ENCODE peak calls at places on chromosomes 5 and 9, in five cellular contexts. One of them, this sample, is unnamed.

GRCh38 chr9:124784503-124784902 is 7.6 kb downstream of the OLFML2A start:
- DNase-seq in GM12865: no peak
- DNase-seq in tibial artery: no peak
- DNase-seq in dorsolateral prefrontal cortex: no peak
- DNase-seq in fibroblast of lung: peak; percentile 55
- DNase-seq in this sample: peak; percentile 78

GRCh38 chr5:103224118-103224893 is 34.3 kb upstream of the MACIR start:
- DNase-seq in GM12865: peak; percentile 79
- DNase-seq in tibial artery: no peak
- DNase-seq in dorsolateral prefrontal cortex: no peak
- DNase-seq in fibroblast of lung: peak; percentile 78
- DNase-seq in this sample: peak; percentile 80

GRCh38 chr5:15002183-15002582 is 130.6 kb upstream of the ANKH start:
- DNase-seq in GM12865: no peak
- DNase-seq in tibial artery: no peak
- DNase-seq in dorsolateral prefrontal cortex: no peak
- DNase-seq in fibroblast of lung: no peak
- DNase-seq in this sample: no peak

GRCh38 chr5:72501475-72501874 is 5.7 kb downstream of the ZNF366 start:
- DNase-seq in GM12865: no peak
- DNase-seq in tibial artery: no peak
- DNase-seq in dorsolateral prefrontal cortex: no peak
- DNase-seq in fibroblast of lung: no peak
- DNase-seq in this sample: no peak

GRCh38 chr5:4544049-4544675 is 596.0 kb upstream of the ADAMTS16 start:
- DNase-seq in GM12865: no peak
- DNase-seq in tibial artery: no peak
- DNase-seq in dorsolateral prefrontal cortex: no peak
- DNase-seq in fibroblast of lung: no peak
- DNase-seq in this sample: no peak

GRCh38 chr5:134846641-134846960 is 833 bp downstream of the C5orf24 start:
- DNase-seq in GM12865: peak; percentile 51
- DNase-seq in tibial artery: no peak
- DNase-seq in dorsolateral prefrontal cortex: no peak
- DNase-seq in fibroblast of lung: no peak
- DNase-seq in this sample: no peak

GRCh38 chr5:123093279-123094226 is 4.5 kb downstream of the PRDM6 start:
- DNase-seq in GM12865: no peak
- DNase-seq in tibial artery: no peak
- DNase-seq in dorsolateral prefrontal cortex: no peak
- DNase-seq in fibroblast of lung: peak; percentile 81
- DNase-seq in this sample: no peak

GRCh38 chr9:76135902-76136301 is 245.4 kb downstream of the PCSK5 start:
- DNase-seq in GM12865: no peak
- DNase-seq in tibial artery: no peak
- DNase-seq in dorsolateral prefrontal cortex: no peak
- DNase-seq in fibroblast of lung: peak; percentile 47
- DNase-seq in this sample: no peak

GRCh38 chr5:10552183-10553143 is 11.4 kb upstream of the ANKRD33B start:
- DNase-seq in GM12865: peak; percentile 67
- DNase-seq in tibial artery: no peak
- DNase-seq in dorsolateral prefrontal cortex: no peak
- DNase-seq in fibroblast of lung: no peak
- DNase-seq in this sample: no peak

GRCh38 chr9:76897804-76898525 is 7.9 kb downstream of the PRUNE2 start:
- DNase-seq in GM12865: no peak
- DNase-seq in tibial artery: no peak
- DNase-seq in dorsolateral prefrontal cortex: no peak
- DNase-seq in fibroblast of lung: no peak
- DNase-seq in this sample: no peak

GRCh38 chr5:90308787-90309585 is 100.6 kb downstream of the CETN3 start:
- DNase-seq in GM12865: no peak
- DNase-seq in tibial artery: no peak
- DNase-seq in dorsolateral prefrontal cortex: no peak
- DNase-seq in fibroblast of lung: no peak
- DNase-seq in this sample: no peak

GRCh38 chr9:135309763-135310125 is 169.8 kb upstream of the PPP1R26 start:
- DNase-seq in GM12865: no peak
- DNase-seq in tibial artery: no peak
- DNase-seq in dorsolateral prefrontal cortex: no peak
- DNase-seq in fibroblast of lung: no peak
- DNase-seq in this sample: no peak

GRCh38 chr9:17216011-17216410 is 81.2 kb downstream of the CNTLN start:
- DNase-seq in GM12865: no peak
- DNase-seq in tibial artery: no peak
- DNase-seq in dorsolateral prefrontal cortex: no peak
- DNase-seq in fibroblast of lung: no peak
- DNase-seq in this sample: no peak

GRCh38 chr5:120533581-120533980 is 69.5 kb downstream of the PRR16 start:
- DNase-seq in GM12865: no peak
- DNase-seq in tibial artery: peak; percentile 20
- DNase-seq in dorsolateral prefrontal cortex: no peak
- DNase-seq in fibroblast of lung: peak; percentile 28
- DNase-seq in this sample: no peak

GRCh38 chr5:22651355-22651754 is 201.8 kb downstream of the CDH12 start:
- DNase-seq in GM12865: no peak
- DNase-seq in tibial artery: no peak
- DNase-seq in dorsolateral prefrontal cortex: no peak
- DNase-seq in fibroblast of lung: no peak
- DNase-seq in this sample: no peak

GRCh38 chr5:138472353-138472752 is 7.1 kb downstream of the EGR1 start:
- DNase-seq in GM12865: no peak
- DNase-seq in tibial artery: no peak
- DNase-seq in dorsolateral prefrontal cortex: no peak
- DNase-seq in fibroblast of lung: no peak
- DNase-seq in this sample: no peak

GRCh38 chr9:89555426-89556375 is 49.1 kb upstream of the GADD45G start:
- DNase-seq in GM12865: peak; percentile 66
- DNase-seq in tibial artery: no peak
- DNase-seq in dorsolateral prefrontal cortex: no peak
- DNase-seq in fibroblast of lung: no peak
- DNase-seq in this sample: no peak

GRCh38 chr5:80093796-80094195 is 58.6 kb downstream of the THBS4 start:
- DNase-seq in GM12865: no peak
- DNase-seq in tibial artery: no peak
- DNase-seq in dorsolateral prefrontal cortex: no peak
- DNase-seq in fibroblast of lung: no peak
- DNase-seq in this sample: no peak

GRCh38 chr5:122906768-122907167 is 61.4 kb downstream of the SNX24 start:
- DNase-seq in GM12865: no peak
- DNase-seq in tibial artery: no peak
- DNase-seq in dorsolateral prefrontal cortex: no peak
- DNase-seq in fibroblast of lung: peak; percentile 15
- DNase-seq in this sample: peak; percentile 6

GRCh38 chr9:2299156-2299842 is 284.2 kb downstream of the SMARCA2 start:
- DNase-seq in GM12865: no peak
- DNase-seq in tibial artery: no peak
- DNase-seq in dorsolateral prefrontal cortex: no peak
- DNase-seq in fibroblast of lung: no peak
- DNase-seq in this sample: no peak

GRCh38 chr5:128870923-128871322 is 94.4 kb upstream of the SLC27A6 start:
- DNase-seq in GM12865: no peak
- DNase-seq in tibial artery: no peak
- DNase-seq in dorsolateral prefrontal cortex: no peak
- DNase-seq in fibroblast of lung: no peak
- DNase-seq in this sample: no peak

GRCh38 chr5:137845472-137845871 is 22.2 kb upstream of the MYOT start:
- DNase-seq in GM12865: no peak
- DNase-seq in tibial artery: no peak
- DNase-seq in dorsolateral prefrontal cortex: no peak
- DNase-seq in fibroblast of lung: no peak
- DNase-seq in this sample: no peak

GRCh38 chr9:130837644-130838043 is 2.6 kb downstream of the ABL1 start:
- DNase-seq in GM12865: no peak
- DNase-seq in tibial artery: no peak
- DNase-seq in dorsolateral prefrontal cortex: no peak
- DNase-seq in fibroblast of lung: no peak
- DNase-seq in this sample: no peak
- H3K4me3 ChIP-seq in GM12865: no peak overlapping the region
- H3K4me3 ChIP-seq in tibial artery: peak overlapping the region; percentile 62
- H3K4me3 ChIP-seq in dorsolateral prefrontal cortex: peak overlapping the region; percentile 76
- H3K4me3 ChIP-seq in fibroblast of lung: peak overlapping the region; percentile 99
- H3K4me3 ChIP-seq in this sample: peak overlapping the region; percentile 84

GRCh38 chr9:14769235-14769580 is 46.7 kb upstream of the CER1 start:
- DNase-seq in GM12865: peak; percentile 40
- DNase-seq in tibial artery: no peak
- DNase-seq in dorsolateral prefrontal cortex: no peak
- DNase-seq in fibroblast of lung: peak; percentile 33
- DNase-seq in this sample: peak; percentile 15
- TF ChIP-seq CTCF in GM12865: peak; percentile 23
- TF ChIP-seq CTCF in tibial artery: no peak
- TF ChIP-seq CTCF in dorsolateral prefrontal cortex: no peak
- TF ChIP-seq CTCF in fibroblast of lung: peak; percentile 7
- TF ChIP-seq CTCF in this sample: peak; percentile 43

GRCh38 chr5:178113141-178113787 is at the start of gene N4BP3:
- DNase-seq in GM12865: peak; percentile 91
- DNase-seq in tibial artery: no peak
- DNase-seq in dorsolateral prefrontal cortex: no peak
- DNase-seq in fibroblast of lung: peak; percentile 18
- DNase-seq in this sample: peak; percentile 20

GRCh38 chr5:178115136-178115834 is 2.0 kb downstream of the N4BP3 start:
- DNase-seq in GM12865: peak; percentile 55
- DNase-seq in tibial artery: no peak
- DNase-seq in dorsolateral prefrontal cortex: no peak
- DNase-seq in fibroblast of lung: no peak
- DNase-seq in this sample: no peak

GRCh38 chr5:178113841-178114324 is 551 bp downstream of the N4BP3 start:
- DNase-seq in GM12865: peak; percentile 50
- DNase-seq in tibial artery: no peak
- DNase-seq in dorsolateral prefrontal cortex: no peak
- DNase-seq in fibroblast of lung: no peak
- DNase-seq in this sample: no peak

GRCh38 chr5:178115835-178116405 is 2.6 kb downstream of the N4BP3 start:
- DNase-seq in GM12865: no peak
- DNase-seq in tibial artery: no peak
- DNase-seq in dorsolateral prefrontal cortex: no peak
- DNase-seq in fibroblast of lung: no peak
- DNase-seq in this sample: no peak

GRCh38 chr5:178114325-178115135 is 1.2 kb downstream of the N4BP3 start:
- DNase-seq in GM12865: peak; percentile 40
- DNase-seq in tibial artery: no peak
- DNase-seq in dorsolateral prefrontal cortex: peak; percentile 56
- DNase-seq in fibroblast of lung: no peak
- DNase-seq in this sample: no peak
- H3K4me3 ChIP-seq in GM12865: peak overlapping the region; percentile 85
- H3K4me3 ChIP-seq in tibial artery: no peak overlapping the region
- H3K4me3 ChIP-seq in dorsolateral prefrontal cortex: peak overlapping the region; percentile 59
- H3K4me3 ChIP-seq in fibroblast of lung: no peak overlapping the region
- H3K4me3 ChIP-seq in this sample: no peak overlapping the region

DNA sequence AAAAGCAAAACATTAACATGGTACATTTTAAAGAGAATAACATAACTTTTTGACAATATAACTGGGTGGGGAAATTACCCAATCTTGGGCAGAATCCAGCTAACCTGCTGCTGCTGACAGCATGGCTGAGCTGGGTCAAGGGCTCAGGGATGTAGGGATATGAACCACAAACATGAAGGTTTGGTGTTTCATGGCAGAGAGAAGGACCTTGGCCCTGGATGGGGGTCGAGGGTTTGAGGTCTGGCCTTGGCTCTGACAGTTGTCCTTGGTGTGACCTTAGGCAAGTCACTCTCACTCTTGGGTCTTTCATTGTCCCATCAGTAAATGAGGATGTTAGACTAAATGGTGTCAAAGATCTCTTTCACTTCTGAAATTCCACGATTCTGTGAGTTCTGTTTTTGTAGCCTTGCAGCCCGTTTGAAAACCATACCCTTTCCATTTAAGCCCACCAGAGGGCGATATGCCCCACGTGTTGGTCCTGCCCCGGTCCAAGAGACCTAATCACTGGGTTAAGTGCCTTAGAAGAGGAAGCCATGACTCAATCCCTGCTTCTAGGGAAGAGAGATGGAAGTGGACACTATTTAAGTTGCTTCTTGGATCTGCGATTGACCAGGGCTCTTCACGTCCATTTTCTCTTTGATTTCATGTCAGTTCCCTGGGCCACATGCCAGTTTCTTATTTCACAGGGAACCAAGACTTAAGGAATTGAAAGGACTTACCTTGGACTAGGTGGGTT is 56.8 kb upstream of the TEX48 start:
- DNase-seq in GM12865: peak; percentile 71
- DNase-seq in tibial artery: peak; percentile 74
- DNase-seq in dorsolateral prefrontal cortex: no peak
- DNase-seq in fibroblast of lung: peak; percentile 89
- DNase-seq in this sample: peak; percentile 89
- TF ChIP-seq CTCF in GM12865: peak; percentile 75
- TF ChIP-seq CTCF in tibial artery: peak; percentile 90
- TF ChIP-seq CTCF in dorsolateral prefrontal cortex: peak; percentile 83
- TF ChIP-seq CTCF in fibroblast of lung: peak; percentile 76
- TF ChIP-seq CTCF in this sample: peak; percentile 93

DNA sequence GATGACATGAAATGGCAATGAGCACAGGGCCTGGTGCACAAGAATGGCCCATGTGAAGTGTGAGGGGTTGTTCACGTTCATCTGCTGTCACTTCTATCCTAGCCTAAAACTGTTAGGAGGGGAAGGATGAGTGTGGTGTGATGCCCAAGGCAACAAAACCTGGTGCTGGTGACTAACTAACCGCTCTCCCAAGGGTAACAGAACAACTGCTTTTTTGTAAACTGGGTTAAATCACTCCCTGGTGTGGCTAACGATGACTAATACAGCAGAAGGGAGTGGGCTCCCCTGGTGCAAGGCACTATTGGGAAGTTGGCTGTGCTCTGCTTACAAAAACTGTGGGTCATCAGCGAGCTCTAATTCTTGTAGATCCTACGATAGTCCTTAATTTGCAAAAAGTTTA is 103.2 kb upstream of the VCAN start:
- DNase-seq in GM12865: peak; percentile 35
- DNase-seq in tibial artery: peak; percentile 29
- DNase-seq in dorsolateral prefrontal cortex: no peak
- DNase-seq in fibroblast of lung: peak; percentile 84
- DNase-seq in this sample: peak; percentile 71
- H3K4me3 ChIP-seq in GM12865: no peak overlapping the region
- H3K4me3 ChIP-seq in tibial artery: no peak overlapping the region
- H3K4me3 ChIP-seq in dorsolateral prefrontal cortex: no peak overlapping the region
- H3K4me3 ChIP-seq in fibroblast of lung: no peak overlapping the region
- H3K4me3 ChIP-seq in this sample: no peak overlapping the region

GRCh38 chr5:113043491-113043931 is 66.9 kb downstream of the DCP2 start:
- DNase-seq in GM12865: no peak
- DNase-seq in tibial artery: no peak
- DNase-seq in dorsolateral prefrontal cortex: peak; percentile 43
- DNase-seq in fibroblast of lung: peak; percentile 47
- DNase-seq in this sample: peak; percentile 37
- TF ChIP-seq CTCF in GM12865: no peak
- TF ChIP-seq CTCF in tibial artery: no peak
- TF ChIP-seq CTCF in dorsolateral prefrontal cortex: peak; percentile 45
- TF ChIP-seq CTCF in fibroblast of lung: peak; percentile 3
- TF ChIP-seq CTCF in this sample: peak; percentile 31